ENCODE peak calls at places on chromosomes 2 and 18, in seven cellular contexts. W is T-helper 1 cell; B is activated T-cell treated with anti-CD3 and anti-CD28 coated beads, Interleukin-2, amount 50 U/mL, for 24 hours; U is RCC 7860; G is HFFc6; M is stomach; Q is activated naive CD4-positive, alpha-beta T cell. E is an unnamed sample.

GRCh38 chr2:203453858-203454451 is 81.1 kb downstream of the RAPH1 start:
- DNase-seq in B (no peak), U (peak; percentile 54), G (peak; percentile 68), W (no peak), Q (no peak), M (no peak), E (peak; percentile 82)

GRCh38 chr18:46480187-46480586 is 176.8 kb downstream of the LOXHD1 start:
- DNase-seq in M (no peak), U (no peak), W (no peak), B (no peak), G (no peak), Q (no peak), E (no peak)

GRCh38 chr2:222613715-222614331 is 42.1 kb downstream of the FARSB start:
- DNase-seq in G (peak; percentile 31), M (no peak), Q (no peak), B (no peak), W (no peak), U (peak; percentile 39), E (peak; percentile 67)

GRCh38 chr2:23620841-23621341 is 235.9 kb downstream of the KLHL29 start:
- DNase-seq in M (no peak), W (no peak), G (no peak), U (no peak), Q (no peak), B (no peak), E (peak; percentile 47)

GRCh38 chr18:58639751-58640427 is 11.0 kb upstream of the ALPK2 start:
- DNase-seq in M (no peak), B (no peak), G (peak; percentile 91), W (no peak), Q (no peak), U (no peak), E (peak; percentile 71)

GRCh38 chr2:47554311-47554905 is 151.5 kb downstream of the MSH2 start:
- DNase-seq in M (no peak), Q (no peak), W (no peak), B (no peak), U (peak; percentile 35), G (no peak), E (no peak)

GRCh38 chr2:54671875-54672586 is 51.4 kb upstream of the EML6 start:
- DNase-seq in U (no peak), B (no peak), W (no peak), M (no peak), Q (no peak), G (no peak), E (no peak)

GRCh38 chr2:241563571-241563980 is 5.0 kb downstream of the BOK start:
- DNase-seq in G (no peak), U (no peak), W (no peak), B (no peak), Q (no peak), M (no peak), E (no peak)

GRCh38 chr2:218448934-218449333 is 30.0 kb downstream of the VIL1 start:
- DNase-seq in Q (no peak), U (peak; percentile 29), B (no peak), W (no peak), G (peak; percentile 33), M (no peak), E (peak; percentile 23)

GRCh38 chr2:182240862-182241371 is 185.9 kb downstream of the PDE1A start:
- DNase-seq in B (no peak), G (peak; percentile 24), U (peak; percentile 12), W (no peak), Q (no peak), M (peak; percentile 51), E (no peak)

GRCh38 chr2:31233216-31233615 is 736 bp upstream of the EHD3 start:
- DNase-seq in M (no peak), Q (no peak), G (no peak), W (no peak), B (no peak), U (no peak), E (peak; percentile 28)

GRCh38 chr18:76351961-76352581 is 143.0 kb downstream of the ZNF516 start:
- DNase-seq in G (peak; percentile 89), Q (no peak), M (no peak), U (peak; percentile 26), W (no peak), B (no peak), E (peak; percentile 93)

E was measured in foreskin fibroblast.